ENCODE peak calls at places on chromosomes 13 and 19, in eight cellular contexts. One of them, this sample, is unnamed. For H3K27me3, the result is how much of the 10 kb centered on the place peaks cover.

GRCh38 chr13:88376762-88377388 is 705.7 kb downstream of the SLITRK5 start:
- DNase-seq in breast epithelium: no peak
- DNase-seq in hepatocyte: no peak
- DNase-seq in tibial nerve: no peak
- DNase-seq in neural progenitor cell: no peak
- DNase-seq in lower lobe of right lung: no peak
- DNase-seq in BE2C: no peak
- DNase-seq in SK-N-SH: no peak
- DNase-seq in this sample: no peak

GRCh38 chr13:44765076-44765475 is 188.9 kb upstream of the TSC22D1 start:
- DNase-seq in neural progenitor cell: peak
- DNase-seq in tibial nerve: no peak
- DNase-seq in hepatocyte: peak
- DNase-seq in BE2C: no peak
- DNase-seq in SK-N-SH: peak
- DNase-seq in breast epithelium: no peak
- DNase-seq in lower lobe of right lung: no peak
- DNase-seq in this sample: no peak

GRCh38 chr19:6030214-6030507 is 52.2 kb upstream of the RANBP3 start:
- DNase-seq in BE2C: no peak
- DNase-seq in SK-N-SH: no peak
- DNase-seq in hepatocyte: no peak
- DNase-seq in neural progenitor cell: no peak
- DNase-seq in tibial nerve: no peak
- DNase-seq in lower lobe of right lung: no peak
- DNase-seq in breast epithelium: no peak
- DNase-seq in this sample: no peak

GRCh38 chr13:40101708-40102359 is 446.4 kb downstream of the COG6 start:
- DNase-seq in breast epithelium: no peak
- DNase-seq in neural progenitor cell: no peak
- DNase-seq in BE2C: no peak
- DNase-seq in tibial nerve: no peak
- DNase-seq in SK-N-SH: no peak
- DNase-seq in hepatocyte: no peak
- DNase-seq in lower lobe of right lung: no peak
- DNase-seq in this sample: no peak

GRCh38 chr19:17949956-17950309 is 17.0 kb upstream of the KCNN1 start:
- DNase-seq in tibial nerve: no peak
- DNase-seq in BE2C: no peak
- DNase-seq in hepatocyte: no peak
- DNase-seq in breast epithelium: no peak
- DNase-seq in neural progenitor cell: no peak
- DNase-seq in SK-N-SH: no peak
- DNase-seq in lower lobe of right lung: no peak
- DNase-seq in this sample: peak

GRCh38 chr13:107734891-107735620 is 480.3 kb downstream of the LIG4 start:
- DNase-seq in hepatocyte: no peak
- DNase-seq in lower lobe of right lung: no peak
- DNase-seq in BE2C: no peak
- DNase-seq in breast epithelium: no peak
- DNase-seq in SK-N-SH: no peak
- DNase-seq in tibial nerve: no peak
- DNase-seq in neural progenitor cell: no peak
- DNase-seq in this sample: no peak

GRCh38 chr13:20422362-20422761 is 103.3 kb downstream of the CRYL1 start:
- DNase-seq in SK-N-SH: no peak
- DNase-seq in BE2C: no peak
- DNase-seq in neural progenitor cell: no peak
- DNase-seq in breast epithelium: no peak
- DNase-seq in lower lobe of right lung: no peak
- DNase-seq in hepatocyte: no peak
- DNase-seq in tibial nerve: no peak
- DNase-seq in this sample: no peak

GRCh38 chr13:41823486-41823885 is 137.4 kb downstream of the VWA8 start:
- DNase-seq in lower lobe of right lung: no peak
- DNase-seq in neural progenitor cell: no peak
- DNase-seq in hepatocyte: no peak
- DNase-seq in SK-N-SH: no peak
- DNase-seq in BE2C: no peak
- DNase-seq in tibial nerve: no peak
- DNase-seq in breast epithelium: no peak
- DNase-seq in this sample: no peak

GRCh38 chr19:18150776-18151624 is 2.0 kb upstream of the PIK3R2 start:
- DNase-seq in BE2C: no peak
- DNase-seq in hepatocyte: no peak
- DNase-seq in SK-N-SH: no peak
- DNase-seq in neural progenitor cell: no peak
- DNase-seq in tibial nerve: no peak
- DNase-seq in lower lobe of right lung: no peak
- DNase-seq in breast epithelium: no peak
- DNase-seq in this sample: no peak

GRCh38 chr13:39777021-39777420 is 121.6 kb downstream of the COG6 start:
- DNase-seq in hepatocyte: no peak
- DNase-seq in SK-N-SH: no peak
- DNase-seq in BE2C: no peak
- DNase-seq in neural progenitor cell: no peak
- DNase-seq in tibial nerve: no peak
- DNase-seq in breast epithelium: no peak
- DNase-seq in lower lobe of right lung: no peak
- DNase-seq in this sample: no peak

GRCh38 chr13:106851251-106851650 is 283.3 kb upstream of the ARGLU1 start:
- DNase-seq in lower lobe of right lung: no peak
- DNase-seq in SK-N-SH: no peak
- DNase-seq in tibial nerve: no peak
- DNase-seq in BE2C: no peak
- DNase-seq in neural progenitor cell: no peak
- DNase-seq in breast epithelium: no peak
- DNase-seq in hepatocyte: no peak
- DNase-seq in this sample: no peak

GRCh38 chr13:100196380-100196779 is 107.5 kb downstream of the PCCA start:
- DNase-seq in BE2C: no peak
- DNase-seq in tibial nerve: no peak
- DNase-seq in neural progenitor cell: no peak
- DNase-seq in SK-N-SH: no peak
- DNase-seq in hepatocyte: no peak
- DNase-seq in breast epithelium: no peak
- DNase-seq in lower lobe of right lung: no peak
- DNase-seq in this sample: no peak

GRCh38 chr19:29067831-29068230 is 145.1 kb downstream of the UQCRFS1 start:
- DNase-seq in breast epithelium: no peak
- DNase-seq in SK-N-SH: no peak
- DNase-seq in hepatocyte: no peak
- DNase-seq in neural progenitor cell: no peak
- DNase-seq in BE2C: no peak
- DNase-seq in tibial nerve: no peak
- DNase-seq in lower lobe of right lung: no peak
- DNase-seq in this sample: no peak

GRCh38 chr19:49906879-49907564 is 10.3 kb upstream of the IL4I1 start:
- DNase-seq in BE2C: no peak
- DNase-seq in lower lobe of right lung: no peak
- DNase-seq in hepatocyte: no peak
- DNase-seq in breast epithelium: no peak
- DNase-seq in neural progenitor cell: no peak
- DNase-seq in tibial nerve: no peak
- DNase-seq in SK-N-SH: no peak
- DNase-seq in this sample: no peak

GRCh38 chr13:110000534-110001345 is 214.4 kb upstream of the IRS2 start:
- DNase-seq in breast epithelium: no peak
- DNase-seq in SK-N-SH: no peak
- DNase-seq in hepatocyte: no peak
- DNase-seq in neural progenitor cell: no peak
- DNase-seq in lower lobe of right lung: no peak
- DNase-seq in tibial nerve: no peak
- DNase-seq in BE2C: no peak
- DNase-seq in this sample: no peak

GRCh38 chr13:21894703-21895699 is 224.1 kb downstream of the FGF9 start:
- DNase-seq in SK-N-SH: no peak
- DNase-seq in hepatocyte: no peak
- DNase-seq in breast epithelium: no peak
- DNase-seq in BE2C: no peak
- DNase-seq in tibial nerve: no peak
- DNase-seq in neural progenitor cell: no peak
- DNase-seq in lower lobe of right lung: no peak
- DNase-seq in this sample: no peak

DNA sequence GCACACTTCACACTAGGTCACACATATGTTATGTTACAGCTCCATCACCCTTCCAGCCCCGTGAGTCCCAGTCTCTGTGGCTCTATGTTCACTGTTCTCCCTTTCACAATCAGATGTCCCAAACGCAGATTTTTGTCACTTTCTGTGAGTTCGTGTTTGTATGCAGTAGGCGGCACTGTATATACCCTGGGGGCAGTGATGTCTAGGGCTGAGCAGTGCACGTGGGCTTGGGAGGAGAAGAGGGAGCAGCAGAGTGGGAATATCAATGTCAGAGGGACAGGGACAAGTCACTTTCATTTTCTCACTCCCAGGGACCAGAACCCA is 22.0 kb downstream of the PSG1 start:
- DNase-seq in neural progenitor cell: no peak
- DNase-seq in lower lobe of right lung: no peak
- DNase-seq in tibial nerve: no peak
- DNase-seq in BE2C: no peak
- DNase-seq in breast epithelium: no peak
- DNase-seq in SK-N-SH: no peak
- DNase-seq in hepatocyte: no peak
- DNase-seq in this sample: no peak
- H3K27me3 ChIP-seq in neural progenitor cell: under half
- H3K27me3 ChIP-seq in lower lobe of right lung: under half
- H3K27me3 ChIP-seq in tibial nerve: under half
- H3K27me3 ChIP-seq in BE2C: under half
- H3K27me3 ChIP-seq in breast epithelium: under half
- H3K27me3 ChIP-seq in SK-N-SH: under half
- H3K27me3 ChIP-seq in hepatocyte: under half
- H3K27me3 ChIP-seq in this sample: under half

DNA sequence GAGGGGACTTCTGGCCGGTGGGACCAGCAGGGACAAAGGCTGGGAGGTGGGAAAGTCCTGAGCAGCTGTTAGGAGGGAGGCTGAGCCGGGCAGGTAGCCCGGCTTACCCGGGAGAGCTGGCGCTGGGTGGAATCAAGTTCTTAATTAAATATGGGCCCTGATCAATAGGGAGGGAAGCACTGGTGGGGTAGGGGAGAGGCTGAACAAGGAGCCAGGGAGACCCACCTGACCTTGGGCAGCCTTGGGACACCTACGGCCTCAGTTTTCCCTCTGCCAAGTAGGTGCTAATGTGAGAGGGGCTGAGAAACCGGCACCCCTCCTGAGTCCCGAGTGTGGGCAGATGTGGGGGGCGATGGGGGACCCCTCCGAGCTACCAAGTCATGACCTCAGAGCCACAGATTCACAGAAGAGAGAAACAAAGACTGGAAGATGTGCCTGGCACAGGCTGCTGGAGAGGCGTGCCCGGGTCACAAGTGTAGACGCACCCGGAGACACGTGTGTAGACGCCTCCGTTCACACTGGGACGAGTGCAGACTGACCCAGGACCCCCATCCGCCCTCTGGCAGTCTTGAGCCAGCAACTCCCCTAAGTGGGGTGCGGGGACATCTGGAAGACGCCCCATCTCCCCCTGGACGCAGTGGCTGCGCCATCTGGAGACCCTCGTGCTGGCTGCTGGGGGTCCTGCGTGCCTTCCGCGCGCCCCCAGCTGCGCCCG is 8.4 kb downstream of the ONECUT3 start:
- DNase-seq in hepatocyte: no peak
- DNase-seq in lower lobe of right lung: no peak
- DNase-seq in BE2C: no peak
- DNase-seq in breast epithelium: no peak
- DNase-seq in SK-N-SH: peak
- DNase-seq in tibial nerve: no peak
- DNase-seq in neural progenitor cell: no peak
- DNase-seq in this sample: no peak
- H3K27me3 ChIP-seq in hepatocyte: half or more
- H3K27me3 ChIP-seq in lower lobe of right lung: half or more
- H3K27me3 ChIP-seq in BE2C: half or more
- H3K27me3 ChIP-seq in breast epithelium: half or more
- H3K27me3 ChIP-seq in SK-N-SH: half or more
- H3K27me3 ChIP-seq in tibial nerve: half or more
- H3K27me3 ChIP-seq in neural progenitor cell: half or more
- H3K27me3 ChIP-seq in this sample: half or more

GRCh38 chr19:15379996-15380647 is 535 bp upstream of the AKAP8 start:
- DNase-seq in neural progenitor cell: no peak
- DNase-seq in BE2C: peak
- DNase-seq in lower lobe of right lung: no peak
- DNase-seq in hepatocyte: peak
- DNase-seq in tibial nerve: no peak
- DNase-seq in breast epithelium: peak
- DNase-seq in SK-N-SH: no peak
- DNase-seq in this sample: no peak

GRCh38 chr19:15381864-15382263 is 2.3 kb upstream of the AKAP8 start:
- DNase-seq in neural progenitor cell: no peak
- DNase-seq in BE2C: no peak
- DNase-seq in breast epithelium: no peak
- DNase-seq in tibial nerve: no peak
- DNase-seq in SK-N-SH: no peak
- DNase-seq in hepatocyte: no peak
- DNase-seq in lower lobe of right lung: no peak
- DNase-seq in this sample: no peak

GRCh38 chr19:15379083-15379995 is at the start of gene AKAP8:
- DNase-seq in tibial nerve: peak
- DNase-seq in lower lobe of right lung: peak
- DNase-seq in neural progenitor cell: peak
- DNase-seq in BE2C: peak
- DNase-seq in hepatocyte: peak
- DNase-seq in SK-N-SH: peak
- DNase-seq in breast epithelium: peak
- DNase-seq in this sample: peak

GRCh38 chr19:15378529-15379082 is 981 bp downstream of the AKAP8 start:
- DNase-seq in hepatocyte: peak
- DNase-seq in neural progenitor cell: peak
- DNase-seq in SK-N-SH: peak
- DNase-seq in BE2C: peak
- DNase-seq in lower lobe of right lung: peak
- DNase-seq in breast epithelium: no peak
- DNase-seq in tibial nerve: peak
- DNase-seq in this sample: peak

DNA sequence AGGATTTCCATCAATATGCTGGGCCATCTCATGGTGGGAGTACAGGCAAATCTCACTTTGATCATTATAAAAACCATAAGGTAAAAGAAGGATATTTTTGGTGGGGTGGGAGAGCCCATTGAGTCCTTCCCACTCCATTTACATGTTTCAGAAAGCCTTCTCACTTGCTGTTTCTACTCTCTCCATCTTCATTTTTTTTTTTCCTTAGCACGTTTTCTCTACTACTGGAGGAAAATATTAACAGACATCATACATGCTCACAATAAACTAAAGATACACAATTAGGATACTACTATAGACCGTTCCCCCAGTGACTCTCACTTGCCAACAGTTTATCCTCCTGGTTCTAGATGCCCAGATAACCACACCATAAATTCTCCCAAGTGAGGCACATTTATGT is 1.8 kb upstream of the AKAP8 start:
- DNase-seq in BE2C: no peak
- DNase-seq in lower lobe of right lung: no peak
- DNase-seq in neural progenitor cell: no peak
- DNase-seq in tibial nerve: no peak
- DNase-seq in SK-N-SH: no peak
- DNase-seq in hepatocyte: no peak
- DNase-seq in breast epithelium: no peak
- DNase-seq in this sample: no peak
- H3K27me3 ChIP-seq in BE2C: under half
- H3K27me3 ChIP-seq in lower lobe of right lung: under half
- H3K27me3 ChIP-seq in neural progenitor cell: under half
- H3K27me3 ChIP-seq in tibial nerve: under half
- H3K27me3 ChIP-seq in SK-N-SH: under half
- H3K27me3 ChIP-seq in hepatocyte: under half
- H3K27me3 ChIP-seq in breast epithelium: under half
- H3K27me3 ChIP-seq in this sample: under half

GRCh38 chr13:24036115-24036514 is 124.4 kb upstream of the SPATA13 start:
- DNase-seq in tibial nerve: no peak
- DNase-seq in lower lobe of right lung: no peak
- DNase-seq in breast epithelium: no peak
- DNase-seq in hepatocyte: no peak
- DNase-seq in neural progenitor cell: no peak
- DNase-seq in BE2C: no peak
- DNase-seq in SK-N-SH: peak
- DNase-seq in this sample: no peak
- H3K27me3 ChIP-seq in tibial nerve: under half
- H3K27me3 ChIP-seq in lower lobe of right lung: under half
- H3K27me3 ChIP-seq in breast epithelium: under half
- H3K27me3 ChIP-seq in hepatocyte: under half
- H3K27me3 ChIP-seq in neural progenitor cell: under half
- H3K27me3 ChIP-seq in BE2C: under half
- H3K27me3 ChIP-seq in SK-N-SH: under half
- H3K27me3 ChIP-seq in this sample: under half